ENCODE peak calls at places on chromosomes 13 and 19, in eight cellular contexts. O is tibial nerve; W is MCF 10A; Y is activated CD4-positive, alpha-beta T cell treated with anti-CD3 and anti-CD28 coated beads for 24 hours; B is prostate gland; K is natural killer cell; J is GM18507; D is H54. Z is an unnamed sample.

GRCh38 chr19:44754743-44755066 is 6.2 kb downstream of the BCL3 start:
- DNase-seq in O (no peak), D (no peak), W (no peak), K (no peak), J (no peak), Y (no peak), B (no peak), Z (no peak)

GRCh38 chr19:18972851-18973250 is 31.8 kb upstream of the HOMER3 start:
- DNase-seq in W (no peak), B (no peak), Y (no peak), D (no peak), K (no peak), O (no peak), J (no peak), Z (no peak)

GRCh38 chr19:7427944-7428343 is 60.9 kb downstream of the PEX11G start:
- DNase-seq in K (no peak), O (no peak), D (no peak), B (no peak), Y (no peak), J (no peak), W (no peak), Z (no peak)

GRCh38 chr19:33071887-33072286 is 7.2 kb upstream of the RHPN2 start:
- DNase-seq in Y (no peak), D (no peak), B (no peak), K (no peak), O (no peak), W (peak), J (no peak), Z (peak)

GRCh38 chr19:35037716-35038622 is 3.6 kb upstream of the HPN start:
- DNase-seq in J (peak), Y (no peak), B (no peak), O (no peak), W (no peak), K (no peak), D (no peak), Z (peak)

GRCh38 chr13:110683203-110683883 is 22.6 kb downstream of the CARS2 start:
- DNase-seq in K (no peak), O (no peak), J (no peak), Y (no peak), W (peak), B (no peak), D (no peak), Z (no peak)

GRCh38 chr13:86731987-86732386 is 932.8 kb upstream of the SLITRK6 start:
- DNase-seq in K (no peak), J (no peak), B (no peak), W (no peak), O (no peak), D (no peak), Y (no peak), Z (no peak)

GRCh38 chr19:37095859-37096258 is 17.6 kb downstream of the ZNF420 start:
- DNase-seq in K (no peak), J (no peak), B (no peak), Y (no peak), W (no peak), O (no peak), D (no peak), Z (no peak)

GRCh38 chr13:73914119-73914518 is 220.1 kb downstream of the KLF12 start:
- DNase-seq in D (no peak), K (no peak), W (no peak), B (no peak), J (peak), O (no peak), Y (no peak), Z (no peak)

GRCh38 chr19:21127898-21128297 is 13.9 kb upstream of the ZNF431 start:
- DNase-seq in Y (no peak), W (no peak), K (no peak), O (no peak), D (no peak), B (no peak), J (no peak), Z (no peak)

GRCh38 chr13:42580644-42581043 is 6.7 kb downstream of the TNFSF11 start:
- DNase-seq in D (no peak), W (no peak), J (no peak), B (no peak), O (no peak), K (no peak), Y (no peak), Z (no peak)

GRCh38 chr19:4575267-4575793 is 15.8 kb upstream of the SEMA6B start:
- DNase-seq in W (peak), J (no peak), B (no peak), D (peak), K (no peak), O (no peak), Y (no peak), Z (peak)

GRCh38 chr13:22143671-22144070 is 472.8 kb downstream of the FGF9 start:
- DNase-seq in K (no peak), O (no peak), B (no peak), W (no peak), Y (no peak), J (no peak), D (no peak), Z (no peak)

GRCh38 chr19:13850910-13851753 is 25.8 kb upstream of the NANOS3 start:
- DNase-seq in W (peak), Y (no peak), J (no peak), K (peak), B (peak), D (peak), O (peak), Z (peak)

GRCh38 chr13:27124571-27124970 is 47.0 kb downstream of the USP12 start:
- DNase-seq in J (no peak), D (no peak), B (no peak), K (no peak), Y (no peak), O (no peak), W (no peak), Z (no peak)

GRCh38 chr13:111241006-111241755 is 79.3 kb upstream of the TEX29 start:
- DNase-seq in J (no peak), W (no peak), Y (no peak), D (no peak), K (no peak), B (no peak), O (no peak), Z (no peak)

GRCh38 chr13:24606486-24607170 is 73.6 kb upstream of the ATP12A start:
- DNase-seq in J (no peak), O (no peak), B (no peak), W (no peak), K (no peak), Y (no peak), D (no peak), Z (no peak)

GRCh38 chr19:14432817-14433453 is at the start of gene PKN1:
- DNase-seq in K (peak), D (no peak), O (no peak), Y (no peak), J (peak), W (no peak), B (no peak), Z (peak)

Z was measured in kidney tubule cell.